ENCODE peak calls at places on chromosomes 13 and 19, in five cellular contexts. G is stimulated activated CD8-positive, alpha-beta memory T cell treated with anti-CD3 and anti-CD28 coated beads, Interleukin-12 subunit alpha, Interleukin-12 subunit beta, amount 100 ng/mL, for 1 hour; C is amniotic stem cell; D is heart right ventricle; R is Karpas-422. U is an unnamed sample.

GRCh38 chr13:113832631-113833030 is 31.2 kb downstream of the GAS6 start:
- DNase-seq in R (no peak), C (no peak), D (peak; percentile 16), G (no peak), U (no peak)

GRCh38 chr19:4732680-4733114 is 9.1 kb upstream of the DPP9 start:
- DNase-seq in G (peak; percentile 21), D (no peak), C (peak; percentile 49), R (peak; percentile 91), U (peak; percentile 85)

GRCh38 chr13:102903659-102904407 is 58.0 kb downstream of the ERCC5 start:
- DNase-seq in D (no peak), G (no peak), R (peak; percentile 62), C (no peak), U (peak; percentile 67)

GRCh38 chr19:6423499-6424189 is 967 bp downstream of the KHSRP start:
- DNase-seq in R (peak; percentile 56), C (no peak), D (no peak), G (no peak), U (peak; percentile 69)

GRCh38 chr19:55638864-55639359 is 1.9 kb upstream of the ZNF580 start:
- DNase-seq in C (no peak), G (no peak), R (peak; percentile 95), D (peak; percentile 29), U (peak; percentile 94)

GRCh38 chr13:41713405-41713804 is 247.5 kb downstream of the VWA8 start:
- DNase-seq in C (no peak), R (no peak), G (no peak), D (no peak), U (no peak)

GRCh38 chr13:100511422-100511821 is 77.2 kb downstream of the GGACT start:
- DNase-seq in R (no peak), G (no peak), D (no peak), C (no peak), U (no peak)

GRCh38 chr19:6730153-6730804 is 7.1 kb downstream of the GPR108 start:
- DNase-seq in R (peak; percentile 86), C (no peak), D (no peak), G (no peak), U (peak; percentile 78)

GRCh38 chr19:30001794-30002193 is 59.8 kb downstream of the URI1 start:
- DNase-seq in D (no peak), R (no peak), C (no peak), G (no peak), U (peak; percentile 26)

GRCh38 chr13:98778749-98779148 is 26.3 kb upstream of the SLC15A1 start:
- DNase-seq in D (no peak), C (no peak), R (no peak), G (no peak), U (no peak)

GRCh38 chr19:43589680-43590079 is 6.3 kb downstream of the IRGQ start:
- DNase-seq in G (no peak), C (no peak), D (no peak), R (no peak), U (peak; percentile 23)

GRCh38 chr13:110950819-110951570 is 36.1 kb upstream of the ANKRD10 start:
- DNase-seq in D (no peak), C (no peak), G (no peak), R (no peak), U (no peak)

GRCh38 chr19:45340899-45341453 is 426 bp downstream of the KLC3 start:
- DNase-seq in G (no peak), R (no peak), C (no peak), D (no peak), U (no peak)

GRCh38 chr19:4866595-4867424 is 657 bp downstream of the PLIN3 start:
- DNase-seq in D (peak; percentile 63), C (peak; percentile 37), G (peak; percentile 11), R (peak; percentile 76), U (peak; percentile 71)

GRCh38 chr13:45825124-45825650 is 26.4 kb downstream of the SIAH3 start:
- DNase-seq in D (no peak), R (no peak), C (no peak), G (no peak), U (no peak)

GRCh38 chr13:112892759-112893569 is 76.0 kb upstream of the MCF2L start:
- DNase-seq in R (no peak), C (no peak), D (no peak), G (no peak), U (peak; percentile 33)

GRCh38 chr19:15536350-15536749 is 28.0 kb downstream of the CYP4F22 start:
- DNase-seq in D (no peak), G (no peak), R (no peak), C (no peak), U (no peak)

GRCh38 chr13:109576331-109576813 is 210.0 kb downstream of the IRS2 start:
- DNase-seq in D (no peak), C (no peak), G (no peak), R (no peak), U (no peak)

GRCh38 chr19:8304841-8305621 is 3.1 kb downstream of the CD320 start:
- DNase-seq in D (peak; percentile 26), C (no peak), G (no peak), R (peak; percentile 65), U (peak; percentile 49)

GRCh38 chr19:35459414-35460082 is 11.5 kb downstream of the FFAR2 start:
- DNase-seq in R (no peak), G (no peak), D (peak; percentile 73), C (no peak), U (no peak)

GRCh38 chr19:38506375-38506722 is 72.9 kb downstream of the RYR1 start:
- DNase-seq in R (no peak), G (no peak), C (no peak), D (no peak), U (no peak)

GRCh38 chr19:13037161-13037560 is 41.9 kb downstream of the NFIX start:
- DNase-seq in C (peak; percentile 48), D (no peak), G (no peak), R (peak; percentile 49), U (no peak)

GRCh38 chr13:75621147-75621546 is 15.0 kb upstream of the LMO7 start:
- DNase-seq in R (no peak), C (peak; percentile 17), D (no peak), G (no peak), U (no peak)

GRCh38 chr13:105773887-105774538 is 761.4 kb downstream of the EFNB2 start:
- DNase-seq in G (no peak), D (no peak), R (no peak), C (peak; percentile 60), U (no peak)

GRCh38 chr19:10760268-10760944 is 42.5 kb downstream of the DNM2 start:
- DNase-seq in C (no peak), R (no peak), D (no peak), G (no peak), U (peak; percentile 76)

GRCh38 chr13:104314321-104314720 is 1248.1 kb upstream of the SLC10A2 start:
- DNase-seq in R (no peak), D (no peak), C (no peak), G (no peak), U (no peak)

GRCh38 chr19:41753936-41754529 is 1.3 kb upstream of the CEACAM6 start:
- DNase-seq in R (peak; percentile 84), D (peak; percentile 12), G (peak; percentile 50), C (no peak), U (peak; percentile 74)

GRCh38 chr19:10625762-10626138 is 397 bp downstream of the SLC44A2 start:
- DNase-seq in D (no peak), G (no peak), C (no peak), R (no peak), U (no peak)

GRCh38 chr13:24225062-24225461 is 64.5 kb downstream of the SPATA13 start:
- DNase-seq in D (no peak), C (no peak), R (no peak), G (no peak), U (no peak)

GRCh38 chr13:31946091-31946770 is 85.3 kb upstream of the FRY start:
- DNase-seq in R (no peak), C (no peak), G (no peak), D (no peak), U (no peak)

GRCh38 chr19:18233224-18233825 is 7.1 kb upstream of the PDE4C start:
- DNase-seq in C (no peak), R (peak; percentile 80), D (peak; percentile 50), G (no peak), U (no peak)

GRCh38 chr13:67390462-67391093 is 160.4 kb upstream of the PCDH9 start:
- DNase-seq in C (no peak), D (no peak), R (no peak), G (no peak), U (no peak)

GRCh38 chr19:3950871-3951861 is 18.3 kb downstream of the NMRK2 start:
- DNase-seq in R (no peak), D (peak; percentile 64), C (no peak), G (no peak), U (no peak)

GRCh38 chr19:11530432-11530831 is 1.5 kb upstream of the ECSIT start:
- DNase-seq in D (peak; percentile 74), G (no peak), R (peak; percentile 97), C (no peak), U (peak; percentile 81)

U was measured in NAMALWA.